ENCODE peak calls at places on chromosome 3, in six cellular contexts. One of them, this sample, is unnamed.

GRCh38 chr3:45426161-45426560 is 37.8 kb downstream of the LARS2 start:
- DNase-seq in astrocyte: no peak
- DNase-seq in right lobe of liver: no peak
- DNase-seq in sigmoid colon: no peak
- DNase-seq in cardiac fibroblast: no peak
- DNase-seq in lower leg skin: no peak
- DNase-seq in this sample: no peak

GRCh38 chr3:157572559-157573270 is 69.5 kb upstream of the VEPH1 start:
- DNase-seq in astrocyte: peak
- DNase-seq in cardiac fibroblast: peak
- DNase-seq in right lobe of liver: no peak
- DNase-seq in sigmoid colon: no peak
- DNase-seq in lower leg skin: no peak
- DNase-seq in this sample: peak

GRCh38 chr3:21752749-21753347 is 1.8 kb upstream of the ZNF385D start:
- DNase-seq in right lobe of liver: no peak
- DNase-seq in lower leg skin: no peak
- DNase-seq in astrocyte: peak
- DNase-seq in sigmoid colon: no peak
- DNase-seq in cardiac fibroblast: peak
- DNase-seq in this sample: peak

GRCh38 chr3:149999421-149999820 is 28.7 kb upstream of the PFN2 start:
- DNase-seq in lower leg skin: no peak
- DNase-seq in sigmoid colon: no peak
- DNase-seq in astrocyte: no peak
- DNase-seq in right lobe of liver: no peak
- DNase-seq in cardiac fibroblast: no peak
- DNase-seq in this sample: no peak

GRCh38 chr3:141345951-141346817 is 22.1 kb upstream of the ZBTB38 start:
- DNase-seq in lower leg skin: no peak
- DNase-seq in sigmoid colon: no peak
- DNase-seq in cardiac fibroblast: no peak
- DNase-seq in right lobe of liver: no peak
- DNase-seq in astrocyte: no peak
- DNase-seq in this sample: no peak

GRCh38 chr3:147649475-147649874 is 240.3 kb downstream of the ZIC1 start:
- DNase-seq in sigmoid colon: no peak
- DNase-seq in astrocyte: no peak
- DNase-seq in cardiac fibroblast: no peak
- DNase-seq in lower leg skin: no peak
- DNase-seq in right lobe of liver: no peak
- DNase-seq in this sample: no peak

GRCh38 chr3:87370007-87370406 is 93.6 kb upstream of the POU1F1 start:
- DNase-seq in sigmoid colon: no peak
- DNase-seq in cardiac fibroblast: no peak
- DNase-seq in lower leg skin: no peak
- DNase-seq in astrocyte: peak
- DNase-seq in right lobe of liver: no peak
- DNase-seq in this sample: no peak

GRCh38 chr3:162354343-162354742 is 857.7 kb downstream of the OTOL1 start:
- DNase-seq in sigmoid colon: no peak
- DNase-seq in lower leg skin: no peak
- DNase-seq in cardiac fibroblast: peak
- DNase-seq in right lobe of liver: no peak
- DNase-seq in astrocyte: peak
- DNase-seq in this sample: no peak

GRCh38 chr3:66153471-66153870 is 67.3 kb upstream of the SLC25A26 start:
- DNase-seq in astrocyte: peak
- DNase-seq in sigmoid colon: no peak
- DNase-seq in lower leg skin: no peak
- DNase-seq in cardiac fibroblast: no peak
- DNase-seq in right lobe of liver: no peak
- DNase-seq in this sample: no peak

GRCh38 chr3:166663194-166663593 is 716.9 kb downstream of the ZBBX start:
- DNase-seq in sigmoid colon: no peak
- DNase-seq in cardiac fibroblast: peak
- DNase-seq in astrocyte: no peak
- DNase-seq in right lobe of liver: no peak
- DNase-seq in lower leg skin: no peak
- DNase-seq in this sample: no peak

GRCh38 chr3:178707632-178708031 is 171.4 kb downstream of the KCNMB2 start:
- DNase-seq in right lobe of liver: no peak
- DNase-seq in cardiac fibroblast: no peak
- DNase-seq in lower leg skin: no peak
- DNase-seq in sigmoid colon: no peak
- DNase-seq in astrocyte: no peak
- DNase-seq in this sample: no peak

GRCh38 chr3:195876297-195877031 is 31.9 kb downstream of the TNK2 start:
- DNase-seq in astrocyte: no peak
- DNase-seq in right lobe of liver: no peak
- DNase-seq in sigmoid colon: no peak
- DNase-seq in cardiac fibroblast: no peak
- DNase-seq in lower leg skin: no peak
- DNase-seq in this sample: no peak

GRCh38 chr3:121995190-121996137 is 26.6 kb downstream of the ILDR1 start:
- DNase-seq in lower leg skin: peak
- DNase-seq in right lobe of liver: peak
- DNase-seq in sigmoid colon: no peak
- DNase-seq in cardiac fibroblast: peak
- DNase-seq in astrocyte: peak
- DNase-seq in this sample: no peak

GRCh38 chr3:126149960-126150515 is 30.3 kb downstream of the ALDH1L1 start:
- DNase-seq in cardiac fibroblast: no peak
- DNase-seq in right lobe of liver: no peak
- DNase-seq in sigmoid colon: peak
- DNase-seq in lower leg skin: peak
- DNase-seq in astrocyte: no peak
- DNase-seq in this sample: no peak

GRCh38 chr3:176159796-176160195 is 1037.5 kb downstream of the TBL1XR1 start:
- DNase-seq in astrocyte: peak
- DNase-seq in lower leg skin: no peak
- DNase-seq in cardiac fibroblast: no peak
- DNase-seq in sigmoid colon: no peak
- DNase-seq in right lobe of liver: no peak
- DNase-seq in this sample: no peak

GRCh38 chr3:107674371-107674770 is 151.6 kb downstream of the BBX start:
- DNase-seq in sigmoid colon: no peak
- DNase-seq in cardiac fibroblast: no peak
- DNase-seq in lower leg skin: no peak
- DNase-seq in right lobe of liver: no peak
- DNase-seq in astrocyte: peak
- DNase-seq in this sample: no peak

GRCh38 chr3:126557415-126557745 is 1.4 kb downstream of the C3orf22 start:
- DNase-seq in sigmoid colon: peak
- DNase-seq in right lobe of liver: peak
- DNase-seq in cardiac fibroblast: no peak
- DNase-seq in lower leg skin: peak
- DNase-seq in astrocyte: no peak
- DNase-seq in this sample: no peak

GRCh38 chr3:194112120-194113106 is 23.5 kb upstream of the HES1 start:
- DNase-seq in cardiac fibroblast: no peak
- DNase-seq in lower leg skin: no peak
- DNase-seq in sigmoid colon: no peak
- DNase-seq in astrocyte: peak
- DNase-seq in right lobe of liver: peak
- DNase-seq in this sample: peak

GRCh38 chr3:110123929-110124328 is 786.6 kb upstream of the DPPA4 start:
- DNase-seq in cardiac fibroblast: no peak
- DNase-seq in sigmoid colon: no peak
- DNase-seq in astrocyte: peak
- DNase-seq in right lobe of liver: no peak
- DNase-seq in lower leg skin: no peak
- DNase-seq in this sample: no peak

GRCh38 chr3:159137966-159138365 is 336.1 kb downstream of the MFSD1 start:
- DNase-seq in astrocyte: no peak
- DNase-seq in sigmoid colon: no peak
- DNase-seq in right lobe of liver: no peak
- DNase-seq in cardiac fibroblast: no peak
- DNase-seq in lower leg skin: no peak
- DNase-seq in this sample: peak

GRCh38 chr3:69273895-69274294 is 112.0 kb downstream of the FRMD4B start:
- DNase-seq in lower leg skin: no peak
- DNase-seq in right lobe of liver: no peak
- DNase-seq in astrocyte: no peak
- DNase-seq in cardiac fibroblast: peak
- DNase-seq in sigmoid colon: no peak
- DNase-seq in this sample: no peak

GRCh38 chr3:150627557-150627956 is 24.4 kb downstream of the SELENOT start:
- DNase-seq in right lobe of liver: no peak
- DNase-seq in sigmoid colon: no peak
- DNase-seq in cardiac fibroblast: no peak
- DNase-seq in astrocyte: peak
- DNase-seq in lower leg skin: no peak
- DNase-seq in this sample: no peak

GRCh38 chr3:157868168-157868567 is 238.1 kb downstream of the SHOX2 start:
- DNase-seq in sigmoid colon: no peak
- DNase-seq in astrocyte: peak
- DNase-seq in cardiac fibroblast: peak
- DNase-seq in right lobe of liver: no peak
- DNase-seq in lower leg skin: no peak
- DNase-seq in this sample: no peak

GRCh38 chr3:54349231-54349647 is 226.9 kb downstream of the CACNA2D3 start:
- DNase-seq in cardiac fibroblast: no peak
- DNase-seq in astrocyte: peak
- DNase-seq in sigmoid colon: no peak
- DNase-seq in right lobe of liver: no peak
- DNase-seq in lower leg skin: no peak
- DNase-seq in this sample: no peak

GRCh38 chr3:58835075-58835474 is 168.5 kb upstream of the FAM3D start:
- DNase-seq in lower leg skin: no peak
- DNase-seq in right lobe of liver: no peak
- DNase-seq in astrocyte: peak
- DNase-seq in sigmoid colon: no peak
- DNase-seq in cardiac fibroblast: peak
- DNase-seq in this sample: no peak

GRCh38 chr3:81723732-81724313 is 37.6 kb downstream of the GBE1 start:
- DNase-seq in astrocyte: peak
- DNase-seq in sigmoid colon: no peak
- DNase-seq in cardiac fibroblast: peak
- DNase-seq in right lobe of liver: no peak
- DNase-seq in lower leg skin: no peak
- DNase-seq in this sample: no peak

GRCh38 chr3:169144691-169145090 is 518.8 kb downstream of the MECOM start:
- DNase-seq in cardiac fibroblast: peak
- DNase-seq in right lobe of liver: no peak
- DNase-seq in sigmoid colon: no peak
- DNase-seq in lower leg skin: no peak
- DNase-seq in astrocyte: no peak
- DNase-seq in this sample: no peak

DNA sequence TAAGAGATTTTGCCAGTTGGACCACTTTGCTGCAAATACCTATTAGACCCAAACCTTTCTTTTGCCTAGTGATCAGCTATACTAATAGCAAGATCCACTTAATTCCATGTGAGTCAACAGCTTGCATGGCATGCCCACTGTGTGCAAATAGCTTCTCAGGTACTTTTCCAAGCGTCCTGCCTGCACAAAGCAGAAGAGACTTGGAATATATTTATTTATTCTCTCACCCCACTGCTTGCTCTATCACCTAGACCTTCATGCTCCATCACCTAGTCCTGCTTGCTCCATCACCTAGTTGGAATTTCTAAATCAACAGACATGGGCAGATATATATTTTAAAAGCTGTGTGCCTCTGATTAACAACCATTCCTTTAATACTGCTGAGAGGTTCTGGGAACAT is 47.6 kb downstream of the MBNL1 start:
- DNase-seq in cardiac fibroblast: no peak
- DNase-seq in astrocyte: no peak
- DNase-seq in lower leg skin: no peak
- DNase-seq in right lobe of liver: no peak
- DNase-seq in sigmoid colon: no peak
- DNase-seq in this sample: no peak
- H3K4me3 ChIP-seq in cardiac fibroblast: no peak
- H3K4me3 ChIP-seq in astrocyte: no peak
- H3K4me3 ChIP-seq in lower leg skin: no peak
- H3K4me3 ChIP-seq in right lobe of liver: no peak
- H3K4me3 ChIP-seq in sigmoid colon: no peak
- H3K4me3 ChIP-seq in this sample: no peak

GRCh38 chr3:129323651-129324294 is 45.1 kb downstream of the HMCES start:
- DNase-seq in cardiac fibroblast: no peak
- DNase-seq in lower leg skin: no peak
- DNase-seq in sigmoid colon: no peak
- DNase-seq in astrocyte: no peak
- DNase-seq in right lobe of liver: peak
- DNase-seq in this sample: no peak
- TF ChIP-seq CTCF in cardiac fibroblast: peak
- TF ChIP-seq CTCF in lower leg skin: no peak
- TF ChIP-seq CTCF in sigmoid colon: no peak
- TF ChIP-seq CTCF in astrocyte: no peak
- TF ChIP-seq CTCF in right lobe of liver: peak
- TF ChIP-seq CTCF in this sample: no peak

GRCh38 chr3:12810013-12810780 is 13.7 kb downstream of the CAND2 start:
- DNase-seq in cardiac fibroblast: peak
- DNase-seq in sigmoid colon: peak
- DNase-seq in astrocyte: peak
- DNase-seq in right lobe of liver: peak
- DNase-seq in lower leg skin: peak
- DNase-seq in this sample: no peak

GRCh38 chr3:12809001-12809400 is 12.5 kb downstream of the CAND2 start:
- DNase-seq in right lobe of liver: no peak
- DNase-seq in cardiac fibroblast: no peak
- DNase-seq in astrocyte: no peak
- DNase-seq in sigmoid colon: no peak
- DNase-seq in lower leg skin: no peak
- DNase-seq in this sample: no peak

GRCh38 chr3:12807960-12808359 is 11.5 kb downstream of the CAND2 start:
- DNase-seq in cardiac fibroblast: no peak
- DNase-seq in lower leg skin: no peak
- DNase-seq in right lobe of liver: no peak
- DNase-seq in astrocyte: no peak
- DNase-seq in sigmoid colon: no peak
- DNase-seq in this sample: no peak

GRCh38 chr3:12808587-12808986 is 12.1 kb downstream of the CAND2 start:
- DNase-seq in right lobe of liver: no peak
- DNase-seq in lower leg skin: no peak
- DNase-seq in sigmoid colon: no peak
- DNase-seq in astrocyte: no peak
- DNase-seq in cardiac fibroblast: no peak
- DNase-seq in this sample: no peak

DNA sequence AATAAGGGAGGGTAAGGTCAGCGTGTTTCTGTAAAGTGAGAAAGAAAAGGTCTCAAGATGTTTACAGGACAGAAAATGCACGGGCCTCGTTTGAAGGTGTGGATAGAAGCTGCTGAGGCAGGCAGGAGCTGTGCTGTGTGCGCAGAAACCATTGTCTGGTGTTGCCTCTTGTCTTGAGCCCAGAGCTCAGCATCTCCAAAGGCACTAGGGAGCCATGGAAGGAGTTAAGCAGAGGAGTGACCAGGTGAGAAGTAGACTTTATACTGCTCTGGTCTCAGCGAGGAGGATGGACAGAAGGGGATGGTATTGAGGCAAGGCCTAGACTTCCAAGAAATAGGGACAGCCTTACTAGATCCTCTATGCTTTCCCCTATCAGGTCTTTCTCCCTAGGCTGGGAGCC is 13.0 kb downstream of the CAND2 start:
- DNase-seq in astrocyte: no peak
- DNase-seq in sigmoid colon: no peak
- DNase-seq in cardiac fibroblast: no peak
- DNase-seq in right lobe of liver: no peak
- DNase-seq in lower leg skin: no peak
- DNase-seq in this sample: no peak
- H3K4me3 ChIP-seq in astrocyte: no peak
- H3K4me3 ChIP-seq in sigmoid colon: peak
- H3K4me3 ChIP-seq in cardiac fibroblast: no peak
- H3K4me3 ChIP-seq in right lobe of liver: peak
- H3K4me3 ChIP-seq in lower leg skin: no peak
- H3K4me3 ChIP-seq in this sample: peak

GRCh38 chr3:44132061-44132460 is 109.6 kb upstream of the TOPAZ1 start:
- DNase-seq in sigmoid colon: no peak
- DNase-seq in astrocyte: no peak
- DNase-seq in right lobe of liver: no peak
- DNase-seq in cardiac fibroblast: peak
- DNase-seq in lower leg skin: no peak
- DNase-seq in this sample: no peak
- TF ChIP-seq CTCF in sigmoid colon: no peak
- TF ChIP-seq CTCF in astrocyte: no peak
- TF ChIP-seq CTCF in right lobe of liver: no peak
- TF ChIP-seq CTCF in cardiac fibroblast: no peak
- TF ChIP-seq CTCF in lower leg skin: no peak
- TF ChIP-seq CTCF in this sample: no peak

This sample was measured in LNCaP clone FGC.